ENCODE peak calls at places on chromosomes 16 and 17, in four cellular contexts. J is fibroblast of the aortic adventitia, L is K562, P is stomach. U is an unnamed sample.

GRCh38 chr16:67560827-67561342 is 1.4 kb upstream of the CTCF start:
- DNase-seq in L (no peak), P (no peak), J (no peak), U (no peak)

GRCh38 chr17:76554131-76554530 is 14.3 kb downstream of the PRCD start:
- DNase-seq in J (no peak), P (peak; percentile 53), L (no peak), U (no peak)

GRCh38 chr16:68910051-68910450 is 66.7 kb downstream of the TANGO6 start:
- DNase-seq in P (no peak), L (no peak), J (no peak), U (no peak)

GRCh38 chr16:75703341-75703740 is 2.1 kb upstream of the DUXB start:
- DNase-seq in L (no peak), P (no peak), J (peak; percentile 22), U (no peak)

GRCh38 chr16:31409433-31409832 is 16.3 kb downstream of the ITGAD start:
- DNase-seq in J (peak; percentile 3), P (no peak), L (no peak), U (no peak)

GRCh38 chr17:66667491-66668030 is 167.4 kb upstream of the CACNG5 start:
- DNase-seq in J (no peak), L (no peak), P (no peak), U (no peak)

GRCh38 chr17:20010099-20010863 is 1.1 kb downstream of the SPECC1 start:
- DNase-seq in J (peak; percentile 70), P (peak; percentile 45), L (peak; percentile 32), U (no peak)

GRCh38 chr17:17484451-17484899 is 7.7 kb downstream of the MED9 start:
- DNase-seq in J (no peak), P (no peak), L (no peak), U (no peak)

GRCh38 chr17:17098426-17099035 is 56.3 kb downstream of the MPRIP start:
- DNase-seq in P (no peak), L (no peak), J (peak; percentile 65), U (no peak)

GRCh38 chr17:72662827-72663190 is 429.7 kb downstream of the SLC39A11 start:
- DNase-seq in P (no peak), J (no peak), L (no peak), U (no peak)

GRCh38 chr17:38982858-38983746 is 15.9 kb upstream of the FBXO47 start:
- DNase-seq in P (peak; percentile 49), J (peak; percentile 87), L (peak; percentile 53), U (peak; percentile 31)

GRCh38 chr17:17416400-17417360 is 60.1 kb upstream of the MED9 start:
- DNase-seq in J (peak; percentile 68), L (no peak), P (peak; percentile 58), U (no peak)

GRCh38 chr16:30185141-30185682 is 1.8 kb downstream of the CORO1A start:
- DNase-seq in L (no peak), P (no peak), J (no peak), U (no peak)

GRCh38 chr16:27169511-27170071 is 33.7 kb upstream of the KDM8 start:
- DNase-seq in L (no peak), P (peak; percentile 40), J (peak; percentile 94), U (no peak)

GRCh38 chr16:87806608-87807546 is 41.1 kb upstream of the KLHDC4 start:
- DNase-seq in J (peak; percentile 95), L (peak; percentile 48), P (peak; percentile 75), U (no peak)

GRCh38 chr17:60065136-60065535 is 13.6 kb downstream of the HEATR6 start:
- DNase-seq in L (no peak), P (no peak), J (no peak), U (no peak)

GRCh38 chr16:78352184-78352583 is 252.7 kb downstream of the WWOX start:
- DNase-seq in J (no peak), P (no peak), L (peak; percentile 1), U (no peak)

GRCh38 chr17:57940653-57941329 is 14.4 kb downstream of the CUEDC1 start:
- DNase-seq in P (no peak), J (no peak), L (no peak), U (no peak)

GRCh38 chr16:84138824-84139627 is 6.0 kb downstream of the HSDL1 start:
- DNase-seq in L (peak; percentile 63), J (peak; percentile 51), P (peak; percentile 37), U (no peak)

GRCh38 chr16:2053211-2053610 is 5.4 kb downstream of the TSC2 start:
- DNase-seq in L (no peak), P (no peak), J (no peak), U (no peak)

GRCh38 chr16:68234188-68235104 is 1.5 kb downstream of the ESRP2 start:
- DNase-seq in P (peak; percentile 99), J (no peak), L (no peak), U (peak; percentile 41)

GRCh38 chr17:81044764-81045589 is 10.0 kb downstream of the BAIAP2 start:
- DNase-seq in P (peak; percentile 69), J (peak; percentile 63), L (no peak), U (no peak)

U was measured in 8988T.